ENCODE peak calls at places on chromosomes 13 and 19, in nine cellular contexts. B is breast epithelium, O is H1, H is HCT116, S is IMR-90, N is Peyer's patch, E is heart left ventricle, T is body of pancreas, Q is right lobe of liver. C is an unnamed sample.

GRCh38 chr13:84399320-84400085 is 517.2 kb upstream of the SLITRK1 start:
- DNase-seq in B (no peak), O (no peak), H (no peak), S (no peak), N (no peak), E (no peak), T (no peak), Q (no peak), C (no peak)

GRCh38 chr19:49881672-49882394 is 4.3 kb downstream of the TBC1D17 start:
- DNase-seq in B (no peak), O (no peak), H (no peak), S (no peak), N (no peak), E (no peak), T (no peak), Q (no peak), C (peak)

GRCh38 chr13:23445794-23446193 is 12.3 kb upstream of the SACS start:
- DNase-seq in B (no peak), O (no peak), H (no peak), S (no peak), N (no peak), E (no peak), T (no peak), Q (no peak), C (no peak)

GRCh38 chr19:10677796-10678195 is 23.4 kb upstream of the QTRT1 start:
- DNase-seq in B (no peak), O (no peak), H (no peak), S (no peak), N (no peak), E (no peak), T (no peak), Q (peak), C (no peak)

GRCh38 chr19:11499890-11500420 is 5.7 kb downstream of the ZNF653 start:
- DNase-seq in B (no peak), O (no peak), H (no peak), S (no peak), N (no peak), E (no peak), T (no peak), Q (no peak), C (no peak)

GRCh38 chr13:29721766-29722165 is 126.3 kb upstream of the SLC7A1 start:
- DNase-seq in B (no peak), O (no peak), H (no peak), S (no peak), N (no peak), E (no peak), T (no peak), Q (no peak), C (no peak)

GRCh38 chr19:1780272-1780957 is 27.1 kb downstream of the ONECUT3 start:
- DNase-seq in B (no peak), O (no peak), H (no peak), S (peak), N (no peak), E (no peak), T (no peak), Q (no peak), C (no peak)

GRCh38 chr13:99124046-99124400 is 76.6 kb upstream of the UBAC2 start:
- DNase-seq in B (no peak), O (no peak), H (no peak), S (no peak), N (no peak), E (no peak), T (no peak), Q (no peak), C (no peak)

GRCh38 chr13:97648171-97648880 is 214.4 kb downstream of the RAP2A start:
- DNase-seq in B (no peak), O (no peak), H (no peak), S (no peak), N (no peak), E (no peak), T (no peak), Q (no peak), C (no peak)

GRCh38 chr13:102569488-102569887 is 27.3 kb upstream of the TPP2 start:
- DNase-seq in B (no peak), O (no peak), H (no peak), S (peak), N (no peak), E (no peak), T (no peak), Q (no peak), C (no peak)

GRCh38 chr13:79541426-79542049 is 60.6 kb downstream of the NDFIP2 start:
- DNase-seq in B (no peak), O (no peak), H (peak), S (peak), N (no peak), E (no peak), T (no peak), Q (no peak), C (no peak)

GRCh38 chr13:38415233-38415632 is 65.6 kb downstream of the UFM1 start:
- DNase-seq in B (no peak), O (no peak), H (no peak), S (no peak), N (no peak), E (peak), T (no peak), Q (no peak), C (no peak)

GRCh38 chr19:42254083-42254849 is 662 bp downstream of the ERF start:
- DNase-seq in B (peak), O (no peak), H (no peak), S (peak), N (peak), E (peak), T (peak), Q (peak), C (peak)

GRCh38 chr13:112112534-112113276 is 45.8 kb downstream of the SOX1 start:
- DNase-seq in B (no peak), O (no peak), H (no peak), S (no peak), N (no peak), E (no peak), T (no peak), Q (no peak), C (no peak)

GRCh38 chr19:38658462-38659306 is 11.2 kb downstream of the ACTN4 start:
- DNase-seq in B (peak), O (no peak), H (peak), S (peak), N (no peak), E (no peak), T (peak), Q (no peak), C (no peak)

GRCh38 chr13:66765559-66765958 is 464.6 kb downstream of the PCDH9 start:
- DNase-seq in B (no peak), O (no peak), H (no peak), S (no peak), N (no peak), E (no peak), T (no peak), Q (no peak), C (no peak)

GRCh38 chr13:101423872-101424271 is 7.6 kb upstream of the NALCN start:
- DNase-seq in B (no peak), O (no peak), H (no peak), S (no peak), N (no peak), E (no peak), T (no peak), Q (no peak), C (no peak)

GRCh38 chr13:40974460-40975407 is 44.4 kb downstream of the ELF1 start:
- DNase-seq in B (no peak), O (no peak), H (peak), S (peak), N (peak), E (no peak), T (no peak), Q (no peak), C (no peak)

GRCh38 chr19:31448221-31448657 is 99.0 kb upstream of the TSHZ3 start:
- DNase-seq in B (peak), O (no peak), H (no peak), S (peak), N (no peak), E (peak), T (peak), Q (peak), C (peak)

GRCh38 chr13:20193142-20193923 is 595 bp upstream of the GJB2 start:
- DNase-seq in B (no peak), O (no peak), H (no peak), S (no peak), N (no peak), E (no peak), T (no peak), Q (no peak), C (no peak)

GRCh38 chr13:26460652-26461051 is 96.8 kb upstream of the WASF3 start:
- DNase-seq in B (no peak), O (no peak), H (no peak), S (peak), N (no peak), E (peak), T (peak), Q (no peak), C (peak)

DNA sequence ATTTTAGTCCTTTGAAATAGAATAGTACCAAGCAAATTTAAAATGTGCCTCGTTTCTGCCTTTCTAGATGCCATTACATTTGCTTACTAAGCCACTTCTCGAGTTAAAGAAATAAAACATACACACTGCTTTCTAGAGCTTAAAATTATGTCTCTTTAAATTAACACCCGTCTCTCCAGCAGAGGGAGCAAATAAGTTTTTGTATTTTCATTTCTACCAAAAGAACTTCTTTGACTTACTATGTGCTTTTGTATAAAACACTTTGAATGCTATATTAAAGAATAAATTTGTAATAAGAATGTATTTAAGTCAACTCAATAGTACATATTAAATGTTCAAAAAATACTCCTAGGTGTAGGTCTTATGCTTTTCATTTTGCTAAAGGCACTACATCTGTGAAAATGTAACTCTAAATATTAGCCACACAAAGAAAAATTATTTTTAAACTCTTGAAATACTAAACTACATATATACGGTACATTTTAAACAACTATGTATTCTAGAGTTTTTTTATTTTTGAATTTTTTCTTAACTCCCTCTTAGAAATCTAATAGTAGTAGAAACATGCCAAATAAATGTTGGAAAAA is 269.3 kb upstream of the MIR17HG start:
- DNase-seq in B (no peak), O (no peak), H (no peak), S (no peak), N (no peak), E (no peak), T (no peak), Q (no peak), C (no peak)
- TF ChIP-seq CTCF in B (no peak), O (no peak), H (peak), S (no peak), N (no peak), E (peak), T (peak), Q (peak), C (no peak)

GRCh38 chr19:47269596-47269995 is 5.1 kb upstream of the INAFM1 start:
- DNase-seq in B (no peak), O (no peak), H (no peak), S (no peak), N (no peak), E (no peak), T (no peak), Q (peak), C (no peak)

GRCh38 chr19:47264629-47265028 is 8.3 kb downstream of the CCDC9 start:
- DNase-seq in B (no peak), O (no peak), H (no peak), S (no peak), N (no peak), E (no peak), T (no peak), Q (no peak), C (no peak)

GRCh38 chr19:47266401-47266885 is 8.2 kb upstream of the INAFM1 start:
- DNase-seq in B (no peak), O (no peak), H (no peak), S (no peak), N (no peak), E (no peak), T (no peak), Q (no peak), C (no peak)

GRCh38 chr19:47268028-47268427 is 6.7 kb upstream of the INAFM1 start:
- DNase-seq in B (no peak), O (no peak), H (no peak), S (no peak), N (no peak), E (no peak), T (no peak), Q (no peak), C (no peak)

DNA sequence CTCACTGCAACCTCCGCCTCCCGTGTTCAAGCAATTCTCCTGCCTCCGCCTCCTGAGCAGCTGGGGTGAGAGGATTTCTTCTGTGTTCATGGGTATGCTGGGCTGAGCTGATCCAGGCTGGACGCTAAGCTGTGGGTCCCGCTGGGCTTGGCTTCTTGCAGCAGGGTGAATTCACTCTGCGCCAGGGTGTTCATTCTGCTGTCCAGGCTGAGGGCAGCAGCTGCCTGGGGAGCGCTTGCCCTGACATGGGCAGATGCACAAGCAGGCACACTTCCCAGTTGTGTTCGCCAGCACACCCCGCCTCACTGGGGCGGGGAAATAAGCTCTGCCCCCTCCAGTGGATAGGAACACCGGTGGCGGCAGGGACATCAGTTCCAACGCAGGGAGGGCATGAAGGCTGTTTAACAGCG is 7.3 kb upstream of the INAFM1 start:
- DNase-seq in B (no peak), O (no peak), H (no peak), S (no peak), N (no peak), E (no peak), T (no peak), Q (peak), C (no peak)
- TF ChIP-seq POLR2A in B (no peak), O (no peak), H (no peak), S (no peak), N (no peak), E (no peak), T (peak), Q (no peak), C (no peak)

GRCh38 chr13:60094385-60095088 is 69.2 kb downstream of the DIAPH3 start:
- DNase-seq in B (no peak), O (no peak), H (no peak), S (no peak), N (no peak), E (no peak), T (no peak), Q (no peak), C (no peak)

GRCh38 chr13:60095300-60095699 is 68.4 kb downstream of the DIAPH3 start:
- DNase-seq in B (no peak), O (no peak), H (no peak), S (no peak), N (no peak), E (no peak), T (no peak), Q (no peak), C (no peak)

GRCh38 chr13:60090579-60090978 is 73.1 kb downstream of the DIAPH3 start:
- DNase-seq in B (no peak), O (no peak), H (no peak), S (peak), N (no peak), E (no peak), T (no peak), Q (no peak), C (no peak)

DNA sequence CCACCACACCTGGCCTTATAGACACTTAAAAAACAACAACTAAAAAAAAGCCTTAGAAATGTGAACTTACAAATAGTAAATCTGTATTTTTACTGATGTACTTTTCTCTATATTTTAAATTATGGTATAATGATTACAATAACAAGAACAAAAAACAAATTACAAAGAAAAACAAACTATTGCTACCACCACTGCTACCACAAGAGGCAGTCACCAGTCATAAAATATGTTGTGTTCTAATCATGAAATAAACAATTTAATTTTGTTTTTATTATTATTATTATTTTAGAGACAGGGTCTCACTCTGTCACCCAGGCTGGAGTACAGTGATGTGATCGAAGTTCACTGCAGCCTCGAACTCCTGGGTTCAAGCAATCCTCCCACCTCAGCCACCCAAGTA is 72.2 kb downstream of the DIAPH3 start:
- DNase-seq in B (no peak), O (no peak), H (no peak), S (no peak), N (no peak), E (no peak), T (no peak), Q (no peak), C (no peak)
- TF ChIP-seq CTCF in B (no peak), O (no peak), H (peak), S (no peak), N (no peak), E (no peak), T (no peak), Q (no peak), C (no peak)

GRCh38 chr19:58279925-58280316 is 1.2 kb downstream of the ZNF8 start:
- DNase-seq in B (no peak), O (no peak), H (no peak), S (no peak), N (no peak), E (no peak), T (no peak), Q (no peak), C (no peak)

GRCh38 chr19:58277748-58278147 is 1.0 kb upstream of the ZNF8 start:
- DNase-seq in B (no peak), O (no peak), H (no peak), S (no peak), N (no peak), E (no peak), T (no peak), Q (no peak), C (no peak)

GRCh38 chr19:58277197-58277596 is 1.6 kb upstream of the ZNF8 start:
- DNase-seq in B (no peak), O (no peak), H (no peak), S (no peak), N (no peak), E (no peak), T (no peak), Q (no peak), C (no peak)

GRCh38 chr19:58278156-58279041 is at the start of gene ZNF8:
- DNase-seq in B (peak), O (peak), H (peak), S (peak), N (peak), E (peak), T (peak), Q (peak), C (peak)

DNA sequence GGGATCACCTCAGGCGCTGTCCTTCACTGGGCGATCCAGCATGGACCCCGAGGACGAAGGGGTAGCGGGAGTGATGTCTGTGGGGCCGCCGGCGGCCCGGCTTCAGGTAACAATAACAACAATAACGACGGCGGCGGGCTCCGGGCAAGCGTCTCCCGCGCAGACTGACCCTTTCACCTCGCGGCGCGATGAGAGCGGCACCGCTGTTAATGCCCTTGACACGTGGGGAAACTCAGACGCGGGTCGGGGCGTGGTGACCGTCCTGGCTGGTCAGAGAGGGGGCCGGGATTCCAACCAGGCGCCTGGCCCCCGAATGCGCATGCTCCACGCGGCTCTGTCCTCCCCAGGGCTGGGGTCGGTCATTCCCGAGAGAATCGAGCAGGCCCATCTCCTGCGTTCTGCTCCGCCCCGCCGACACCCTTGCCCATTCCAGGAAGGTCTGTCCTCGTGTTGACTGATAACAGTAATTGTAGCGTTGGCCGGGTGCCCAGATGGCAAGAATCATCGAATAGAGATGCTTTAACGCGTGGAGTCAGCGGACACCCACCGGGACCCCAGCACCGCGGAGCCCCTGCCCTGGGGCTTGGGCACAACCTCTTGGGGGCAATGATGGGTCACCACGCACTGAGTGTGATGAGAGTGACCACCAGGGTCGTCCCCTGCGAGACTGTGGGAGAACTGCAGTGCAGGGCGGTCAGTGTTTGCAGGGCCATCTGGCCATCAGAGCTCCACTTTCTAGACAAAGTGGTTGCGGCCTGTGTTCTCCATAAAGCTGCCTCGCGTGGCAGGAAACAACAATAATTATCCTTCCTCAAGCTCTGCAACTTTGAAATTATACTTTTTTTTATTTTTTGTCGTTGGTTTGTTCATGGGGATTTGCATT is 528 bp downstream of the ZNF8 start:
- DNase-seq in B (peak), O (peak), H (no peak), S (peak), N (peak), E (peak), T (peak), Q (peak), C (peak)
- TF ChIP-seq POLR2A in B (no peak), O (peak), H (peak), S (no peak), N (no peak), E (no peak), T (no peak), Q (no peak), C (no peak)